ENCODE peak calls at places on chromosomes 13 and 19, in eight cellular contexts. One of them, this sample, is unnamed.

GRCh38 chr13:87052731-87053130 is 618.4 kb upstream of the SLITRK5 start:
- DNase-seq in iPS DF 19.7: no peak
- DNase-seq in NCI-H774: no peak
- DNase-seq in WTC11: no peak
- DNase-seq in stimulated activated CD4-positive, alpha-beta T cell treated with anti-CD3 and anti-CD28 coated beads, Interleukin-1b, Interleukin-23, amount 100 ng/mL, for 1 hour: no peak
- DNase-seq in suprapubic skin: no peak
- DNase-seq in activated naive CD8-positive, alpha-beta T cell treated with anti-CD3 and anti-CD28 coated beads, Interleukin-2, amount 50 U/mL, for 24 hours: no peak
- DNase-seq in DMS79 treated with DMSO at 0.1 percent for 48 hours: no peak
- DNase-seq in this sample: no peak

GRCh38 chr13:112664501-112665203 is 25.2 kb upstream of the ATP11A start:
- DNase-seq in iPS DF 19.7: no peak
- DNase-seq in NCI-H774: no peak
- DNase-seq in WTC11: no peak
- DNase-seq in stimulated activated CD4-positive, alpha-beta T cell treated with anti-CD3 and anti-CD28 coated beads, Interleukin-1b, Interleukin-23, amount 100 ng/mL, for 1 hour: no peak
- DNase-seq in suprapubic skin: no peak
- DNase-seq in activated naive CD8-positive, alpha-beta T cell treated with anti-CD3 and anti-CD28 coated beads, Interleukin-2, amount 50 U/mL, for 24 hours: no peak
- DNase-seq in DMS79 treated with DMSO at 0.1 percent for 48 hours: no peak
- DNase-seq in this sample: no peak

GRCh38 chr19:18477042-18477760 is 39.3 kb upstream of the ISYNA1 start:
- DNase-seq in iPS DF 19.7: no peak
- DNase-seq in NCI-H774: no peak
- DNase-seq in WTC11: no peak
- DNase-seq in stimulated activated CD4-positive, alpha-beta T cell treated with anti-CD3 and anti-CD28 coated beads, Interleukin-1b, Interleukin-23, amount 100 ng/mL, for 1 hour: no peak
- DNase-seq in suprapubic skin: no peak
- DNase-seq in activated naive CD8-positive, alpha-beta T cell treated with anti-CD3 and anti-CD28 coated beads, Interleukin-2, amount 50 U/mL, for 24 hours: no peak
- DNase-seq in DMS79 treated with DMSO at 0.1 percent for 48 hours: no peak
- DNase-seq in this sample: no peak

GRCh38 chr13:59354665-59355064 is 809.1 kb downstream of the DIAPH3 start:
- DNase-seq in iPS DF 19.7: no peak
- DNase-seq in NCI-H774: no peak
- DNase-seq in WTC11: no peak
- DNase-seq in stimulated activated CD4-positive, alpha-beta T cell treated with anti-CD3 and anti-CD28 coated beads, Interleukin-1b, Interleukin-23, amount 100 ng/mL, for 1 hour: no peak
- DNase-seq in suprapubic skin: no peak
- DNase-seq in activated naive CD8-positive, alpha-beta T cell treated with anti-CD3 and anti-CD28 coated beads, Interleukin-2, amount 50 U/mL, for 24 hours: no peak
- DNase-seq in DMS79 treated with DMSO at 0.1 percent for 48 hours: no peak
- DNase-seq in this sample: no peak

GRCh38 chr13:19591864-19592263 is 30.5 kb upstream of the TPTE2 start:
- DNase-seq in iPS DF 19.7: no peak
- DNase-seq in NCI-H774: no peak
- DNase-seq in WTC11: no peak
- DNase-seq in stimulated activated CD4-positive, alpha-beta T cell treated with anti-CD3 and anti-CD28 coated beads, Interleukin-1b, Interleukin-23, amount 100 ng/mL, for 1 hour: no peak
- DNase-seq in suprapubic skin: no peak
- DNase-seq in activated naive CD8-positive, alpha-beta T cell treated with anti-CD3 and anti-CD28 coated beads, Interleukin-2, amount 50 U/mL, for 24 hours: no peak
- DNase-seq in DMS79 treated with DMSO at 0.1 percent for 48 hours: no peak
- DNase-seq in this sample: no peak

GRCh38 chr13:19991531-19991930 is 33.0 kb downstream of the ZMYM2 start:
- DNase-seq in iPS DF 19.7: no peak
- DNase-seq in NCI-H774: no peak
- DNase-seq in WTC11: no peak
- DNase-seq in stimulated activated CD4-positive, alpha-beta T cell treated with anti-CD3 and anti-CD28 coated beads, Interleukin-1b, Interleukin-23, amount 100 ng/mL, for 1 hour: no peak
- DNase-seq in suprapubic skin: no peak
- DNase-seq in activated naive CD8-positive, alpha-beta T cell treated with anti-CD3 and anti-CD28 coated beads, Interleukin-2, amount 50 U/mL, for 24 hours: no peak
- DNase-seq in DMS79 treated with DMSO at 0.1 percent for 48 hours: no peak
- DNase-seq in this sample: no peak

GRCh38 chr19:6734096-6734696 is 3.2 kb downstream of the GPR108 start:
- DNase-seq in iPS DF 19.7: no peak
- DNase-seq in NCI-H774: no peak
- DNase-seq in WTC11: no peak
- DNase-seq in stimulated activated CD4-positive, alpha-beta T cell treated with anti-CD3 and anti-CD28 coated beads, Interleukin-1b, Interleukin-23, amount 100 ng/mL, for 1 hour: no peak
- DNase-seq in suprapubic skin: no peak
- DNase-seq in activated naive CD8-positive, alpha-beta T cell treated with anti-CD3 and anti-CD28 coated beads, Interleukin-2, amount 50 U/mL, for 24 hours: no peak
- DNase-seq in DMS79 treated with DMSO at 0.1 percent for 48 hours: no peak
- DNase-seq in this sample: peak

GRCh38 chr19:6056282-6056741 is 54.0 kb downstream of the RFX2 start:
- DNase-seq in iPS DF 19.7: no peak
- DNase-seq in NCI-H774: no peak
- DNase-seq in WTC11: no peak
- DNase-seq in stimulated activated CD4-positive, alpha-beta T cell treated with anti-CD3 and anti-CD28 coated beads, Interleukin-1b, Interleukin-23, amount 100 ng/mL, for 1 hour: no peak
- DNase-seq in suprapubic skin: peak
- DNase-seq in activated naive CD8-positive, alpha-beta T cell treated with anti-CD3 and anti-CD28 coated beads, Interleukin-2, amount 50 U/mL, for 24 hours: no peak
- DNase-seq in DMS79 treated with DMSO at 0.1 percent for 48 hours: no peak
- DNase-seq in this sample: no peak

This sample was measured in left ventricle myocardium superior.